ENCODE peak calls at places on chromosomes 13 and 19, in eight cellular contexts. K is transverse colon, M is Peyer's patch, Q is suprapubic skin, F is right lobe of liver, H is WERI-Rb-1, I is left ventricle myocardium inferior, V is AG04450. S is an unnamed sample.

GRCh38 chr19:50422397-50423278 is 3.9 kb downstream of the SPIB start:
- DNase-seq in K (no peak), M (no peak), Q (no peak), F (no peak), H (no peak), I (no peak), V (no peak), S (no peak)

GRCh38 chr19:5893296-5893903 is 10.2 kb downstream of the NDUFA11 start:
- DNase-seq in K (no peak), M (no peak), Q (no peak), F (no peak), H (no peak), I (no peak), V (no peak), S (no peak)

GRCh38 chr13:111270126-111270525 is 50.3 kb upstream of the TEX29 start:
- DNase-seq in K (no peak), M (no peak), Q (no peak), F (no peak), H (no peak), I (no peak), V (no peak), S (no peak)

GRCh38 chr19:33445752-33446070 is 72.2 kb downstream of the CEBPG start:
- DNase-seq in K (no peak), M (no peak), Q (peak; percentile 48), F (no peak), H (no peak), I (peak; percentile 8), V (no peak), S (peak; percentile 28)

GRCh38 chr13:38871275-38871674 is 119.4 kb downstream of the STOML3 start:
- DNase-seq in K (no peak), M (no peak), Q (no peak), F (no peak), H (no peak), I (no peak), V (no peak), S (no peak)

GRCh38 chr19:19446655-19447437 is 41.4 kb downstream of the GATAD2A start:
- DNase-seq in K (no peak), M (peak; percentile 11), Q (no peak), F (no peak), H (no peak), I (no peak), V (no peak), S (no peak)

GRCh38 chr19:2607712-2608601 is 94.5 kb downstream of the GNG7 start:
- DNase-seq in K (peak; percentile 53), M (peak; percentile 45), Q (no peak), F (no peak), H (no peak), I (no peak), V (no peak), S (no peak)

GRCh38 chr19:16112778-16113177 is 1.1 kb downstream of the RAB8A start:
- DNase-seq in K (no peak), M (no peak), Q (no peak), F (no peak), H (no peak), I (no peak), V (no peak), S (no peak)

GRCh38 chr19:8368136-8368535 is 4.2 kb downstream of the ANGPTL4 start:
- DNase-seq in K (no peak), M (no peak), Q (no peak), F (no peak), H (no peak), I (no peak), V (no peak), S (no peak)

GRCh38 chr19:10219678-10220077 is 11.5 kb downstream of the S1PR2 start:
- DNase-seq in K (no peak), M (no peak), Q (no peak), F (peak; percentile 25), H (no peak), I (no peak), V (peak; percentile 79), S (no peak)

GRCh38 chr19:29084266-29084665 is 128.7 kb downstream of the UQCRFS1 start:
- DNase-seq in K (no peak), M (no peak), Q (no peak), F (no peak), H (peak; percentile 32), I (no peak), V (no peak), S (no peak)

GRCh38 chr13:20525601-20526544 is at the start of gene CRYL1:
- DNase-seq in K (peak; percentile 85), M (peak; percentile 90), Q (peak; percentile 80), F (peak; percentile 90), H (peak; percentile 73), I (peak; percentile 89), V (no peak), S (peak; percentile 88)

GRCh38 chr13:114099191-114099590 is 33.2 kb downstream of the RASA3 start:
- DNase-seq in K (peak; percentile 60), M (peak; percentile 59), Q (peak; percentile 86), F (no peak), H (peak; percentile 88), I (peak; percentile 83), V (peak; percentile 70), S (peak; percentile 87)

GRCh38 chr19:17183271-17183757 is 31.8 kb upstream of the USE1 start:
- DNase-seq in K (no peak), M (no peak), Q (no peak), F (no peak), H (no peak), I (no peak), V (no peak), S (no peak)

GRCh38 chr13:48804836-48805601 is 151.3 kb downstream of the CYSLTR2 start:
- DNase-seq in K (no peak), M (no peak), Q (no peak), F (no peak), H (no peak), I (no peak), V (no peak), S (no peak)

GRCh38 chr13:25691654-25692053 is 319.9 kb downstream of the ATP8A2 start:
- DNase-seq in K (no peak), M (no peak), Q (no peak), F (no peak), H (no peak), I (no peak), V (no peak), S (no peak)

GRCh38 chr19:17473041-17473440 is 2.7 kb downstream of the SLC27A1 start:
- DNase-seq in K (no peak), M (no peak), Q (no peak), F (no peak), H (peak; percentile 30), I (no peak), V (peak; percentile 57), S (no peak)

DNA sequence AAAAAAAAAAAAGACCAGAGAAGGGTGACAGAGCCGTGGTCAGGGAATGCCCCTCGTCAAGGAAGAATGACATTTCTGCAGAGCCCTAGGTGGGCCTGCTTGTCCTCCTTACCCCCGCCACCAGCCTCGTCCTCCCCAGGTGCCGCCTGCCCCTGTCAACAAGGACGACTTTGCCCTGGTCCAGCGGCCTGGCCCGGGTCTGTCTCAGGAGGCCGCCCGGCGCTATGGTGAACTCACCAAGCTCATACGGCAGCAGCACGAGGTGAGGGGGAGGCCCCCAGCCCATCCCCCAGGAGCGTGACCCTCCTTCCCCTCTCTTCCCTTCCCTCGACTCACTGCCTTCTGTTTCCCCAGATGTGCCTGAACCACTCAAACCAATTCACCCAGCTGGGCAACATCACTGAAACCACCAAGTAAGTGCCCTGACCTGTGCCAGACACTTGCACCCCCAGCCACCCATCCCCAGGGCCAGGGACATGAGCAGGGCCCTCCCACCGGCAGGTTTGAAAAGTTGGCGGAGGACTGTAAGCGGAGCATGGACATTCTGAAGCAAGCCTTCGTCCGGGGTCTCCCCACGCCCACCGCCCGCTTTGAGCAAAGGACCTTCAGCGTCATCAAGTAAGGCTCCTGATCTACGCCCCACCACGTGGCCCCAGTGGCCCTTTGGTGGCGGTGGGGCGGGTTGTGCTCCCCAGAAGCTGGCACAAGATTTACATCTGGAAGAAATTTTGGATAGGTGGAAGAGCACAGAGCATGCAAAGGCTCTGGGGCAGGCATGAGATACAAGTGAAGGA is 14.8 kb downstream of the PODNL1 start:
- DNase-seq in K (no peak), M (no peak), Q (no peak), F (no peak), H (no peak), I (no peak), V (no peak), S (no peak)
- H3K27ac ChIP-seq in K (no peak overlapping the region), M (no peak overlapping the region), Q (no peak overlapping the region), F (no peak overlapping the region), H (no peak overlapping the region), I (no peak overlapping the region), V (no peak overlapping the region), S (no peak overlapping the region)

DNA sequence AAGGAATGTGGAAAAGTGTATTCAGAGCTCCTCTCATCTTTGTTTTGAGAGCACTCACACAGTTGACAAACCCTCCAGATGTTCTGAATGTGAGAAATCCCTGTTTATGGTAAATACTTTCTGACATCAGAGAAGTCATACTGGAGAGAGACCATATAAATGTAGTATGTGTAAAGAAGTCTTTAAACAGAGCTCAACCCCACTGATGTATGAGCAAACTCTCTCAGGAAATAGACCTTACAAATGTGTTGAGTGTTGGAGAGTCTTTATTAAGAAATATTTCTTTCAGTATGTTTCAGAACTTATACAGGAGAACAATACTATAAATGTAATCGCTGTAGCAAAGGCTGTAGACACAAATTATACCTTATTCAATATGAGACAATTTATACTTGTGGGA is 15.7 kb upstream of the ZNF329 start:
- DNase-seq in K (no peak), M (no peak), Q (no peak), F (no peak), H (no peak), I (no peak), V (no peak), S (no peak)
- H3K9me3 ChIP-seq in K (peaks cover 93% of the 10 kb centered on the region), M (peaks cover 83% of the 10 kb centered on the region), Q (peaks cover 64% of the 10 kb centered on the region), F (peaks cover 5% of the 10 kb centered on the region), H (peaks cover 64% of the 10 kb centered on the region), I (peaks cover 100% of the 10 kb centered on the region), V (peaks cover 70% of the 10 kb centered on the region), S (peaks cover 96% of the 10 kb centered on the region)

DNA sequence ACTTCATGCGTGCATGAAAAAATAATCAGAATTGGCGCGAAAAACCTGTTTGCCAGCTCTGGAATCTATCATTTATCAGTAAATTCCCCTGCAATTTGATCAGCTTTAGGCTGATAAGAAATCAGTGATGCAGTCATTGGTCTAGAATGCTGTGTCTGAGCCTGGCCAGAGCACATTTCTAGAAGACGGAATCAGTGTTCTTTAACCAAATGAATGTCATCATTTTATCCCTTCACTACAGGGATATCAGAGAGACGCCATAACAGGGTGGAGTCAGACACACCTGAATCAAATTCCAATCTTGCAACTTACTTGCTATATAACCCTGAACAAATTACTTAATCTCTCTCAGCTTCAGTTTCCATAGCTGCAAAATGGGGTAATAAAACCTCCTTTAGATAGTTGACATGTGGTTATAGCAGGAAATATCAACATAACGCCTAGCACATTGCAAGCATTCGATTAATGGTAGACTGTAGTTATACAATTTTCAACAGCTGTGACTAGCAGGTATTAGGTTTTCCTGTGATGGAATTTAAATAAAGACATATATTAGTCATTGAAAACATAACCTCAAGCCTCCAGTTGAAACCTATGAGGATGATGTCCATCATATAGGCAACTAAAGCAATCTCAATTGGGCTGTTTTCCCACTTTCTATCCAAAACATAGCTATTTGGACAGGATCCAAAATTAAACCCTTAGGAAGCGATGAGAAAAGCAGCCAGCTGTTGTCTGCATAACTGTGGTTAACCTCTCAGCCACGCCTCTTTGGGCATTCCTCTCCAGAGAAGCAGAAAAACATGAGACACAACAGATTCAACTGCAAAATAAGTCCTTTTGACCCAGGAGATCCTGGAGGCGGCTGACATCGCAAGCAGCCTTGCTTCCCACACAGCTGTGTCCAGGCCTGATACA is 51.6 kb upstream of the UBL3 start:
- DNase-seq in K (peak; percentile 49), M (no peak), Q (no peak), F (no peak), H (no peak), I (peak; percentile 16), V (peak; percentile 92), S (no peak)
- H3K27ac ChIP-seq in K (peak overlapping the region; percentile 76), M (peak overlapping the region; percentile 70), Q (no peak overlapping the region), F (no peak overlapping the region), H (no peak overlapping the region), I (no peak overlapping the region), V (peak overlapping the region; percentile 22), S (no peak overlapping the region)

GRCh38 chr19:21434967-21435544 is 38.1 kb downstream of the ZNF493 start:
- DNase-seq in K (no peak), M (no peak), Q (no peak), F (no peak), H (no peak), I (no peak), V (no peak), S (no peak)
- H3K9me3 ChIP-seq in K (peaks cover 33% of the 10 kb centered on the region), M (peaks cover 37% of the 10 kb centered on the region), Q (peaks cover 28% of the 10 kb centered on the region), F (peaks cover 4% of the 10 kb centered on the region), H (no peaks in the 10 kb centered on the region), I (peaks cover 56% of the 10 kb centered on the region), V (peaks cover 28% of the 10 kb centered on the region), S (no peaks in the 10 kb centered on the region)

S was measured in tibial artery.